ENCODE peak calls at places on chromosomes 6 and 20, in four cellular contexts. One of them, this sample, is unnamed. For H3K9me3, the result is how much of the 10 kb centered on the place peaks cover.

GRCh38 chr6:75233097-75233615 is 10.4 kb downstream of the COX7A2 start:
- DNase-seq in HepG2: no peak
- DNase-seq in stomach: no peak
- DNase-seq in breast epithelium: no peak
- DNase-seq in this sample: no peak

GRCh38 chr6:100719883-100720682 is 161.0 kb downstream of the ASCC3 start:
- DNase-seq in HepG2: peak
- DNase-seq in stomach: no peak
- DNase-seq in breast epithelium: no peak
- DNase-seq in this sample: no peak

GRCh38 chr20:31568773-31569162 is 36.3 kb upstream of the ID1 start:
- DNase-seq in HepG2: no peak
- DNase-seq in stomach: no peak
- DNase-seq in breast epithelium: no peak
- DNase-seq in this sample: no peak

GRCh38 chr20:34098570-34098969 is 13.5 kb downstream of the EIF2S2 start:
- DNase-seq in stomach: no peak
- DNase-seq in HepG2: no peak
- DNase-seq in breast epithelium: no peak
- DNase-seq in this sample: no peak

GRCh38 chr6:85400331-85400730 is 49.6 kb upstream of the NT5E start:
- DNase-seq in breast epithelium: no peak
- DNase-seq in stomach: no peak
- DNase-seq in HepG2: no peak
- DNase-seq in this sample: no peak

GRCh38 chr6:117615981-117616961 is 14.0 kb upstream of the GOPC start:
- DNase-seq in HepG2: no peak
- DNase-seq in stomach: no peak
- DNase-seq in breast epithelium: no peak
- DNase-seq in this sample: no peak

GRCh38 chr6:8944548-8944947 is 509.2 kb upstream of the SLC35B3 start:
- DNase-seq in stomach: no peak
- DNase-seq in breast epithelium: no peak
- DNase-seq in HepG2: no peak
- DNase-seq in this sample: no peak

GRCh38 chr20:60469829-60470228 is 511.6 kb downstream of the CDH26 start:
- DNase-seq in breast epithelium: no peak
- DNase-seq in HepG2: no peak
- DNase-seq in stomach: no peak
- DNase-seq in this sample: peak

GRCh38 chr20:31721408-31722332 is 998 bp downstream of the BCL2L1 start:
- DNase-seq in breast epithelium: no peak
- DNase-seq in stomach: peak
- DNase-seq in HepG2: no peak
- DNase-seq in this sample: no peak

GRCh38 chr6:13678255-13678983 is 33.2 kb downstream of the RANBP9 start:
- DNase-seq in stomach: no peak
- DNase-seq in breast epithelium: no peak
- DNase-seq in HepG2: peak
- DNase-seq in this sample: no peak

GRCh38 chr6:8429821-8430220 is 5.5 kb downstream of the SLC35B3 start:
- DNase-seq in breast epithelium: no peak
- DNase-seq in stomach: no peak
- DNase-seq in HepG2: no peak
- DNase-seq in this sample: no peak

GRCh38 chr20:58822175-58822574 is 28.5 kb downstream of the GNAS-AS1 start:
- DNase-seq in breast epithelium: no peak
- DNase-seq in HepG2: peak
- DNase-seq in stomach: no peak
- DNase-seq in this sample: no peak

GRCh38 chr6:44316481-44316880 is 3.3 kb upstream of the AARS2 start:
- DNase-seq in breast epithelium: no peak
- DNase-seq in stomach: no peak
- DNase-seq in HepG2: no peak
- DNase-seq in this sample: no peak

GRCh38 chr6:122289721-122290501 is 109.5 kb upstream of the HSF2 start:
- DNase-seq in stomach: no peak
- DNase-seq in breast epithelium: no peak
- DNase-seq in HepG2: peak
- DNase-seq in this sample: no peak

GRCh38 chr6:5088780-5089179 is 3.6 kb downstream of the PPP1R3G start:
- DNase-seq in HepG2: peak
- DNase-seq in breast epithelium: no peak
- DNase-seq in stomach: no peak
- DNase-seq in this sample: no peak

GRCh38 chr6:5084787-5085637 is at the start of gene PPP1R3G:
- DNase-seq in breast epithelium: no peak
- DNase-seq in HepG2: no peak
- DNase-seq in stomach: no peak
- DNase-seq in this sample: no peak

GRCh38 chr6:5086294-5086890 is 1.3 kb downstream of the PPP1R3G start:
- DNase-seq in stomach: no peak
- DNase-seq in HepG2: no peak
- DNase-seq in breast epithelium: no peak
- DNase-seq in this sample: peak

GRCh38 chr6:5085638-5086293 is 625 bp downstream of the PPP1R3G start:
- DNase-seq in stomach: no peak
- DNase-seq in HepG2: no peak
- DNase-seq in breast epithelium: no peak
- DNase-seq in this sample: peak

GRCh38 chr6:5087389-5087788 is 2.2 kb downstream of the PPP1R3G start:
- DNase-seq in stomach: no peak
- DNase-seq in breast epithelium: no peak
- DNase-seq in HepG2: no peak
- DNase-seq in this sample: no peak
- TF ChIP-seq POLR2AphosphoS5 in stomach: no peak
- TF ChIP-seq POLR2AphosphoS5 in breast epithelium: no peak
- TF ChIP-seq POLR2AphosphoS5 in HepG2: no peak
- TF ChIP-seq POLR2AphosphoS5 in this sample: no peak

GRCh38 chr6:155347800-155348199 is 33.5 kb upstream of the TFB1M start:
- DNase-seq in breast epithelium: no peak
- DNase-seq in stomach: no peak
- DNase-seq in HepG2: no peak
- DNase-seq in this sample: no peak
- H3K9me3 ChIP-seq in breast epithelium: under half
- H3K9me3 ChIP-seq in stomach: under half
- H3K9me3 ChIP-seq in HepG2: under half
- H3K9me3 ChIP-seq in this sample: under half

DNA sequence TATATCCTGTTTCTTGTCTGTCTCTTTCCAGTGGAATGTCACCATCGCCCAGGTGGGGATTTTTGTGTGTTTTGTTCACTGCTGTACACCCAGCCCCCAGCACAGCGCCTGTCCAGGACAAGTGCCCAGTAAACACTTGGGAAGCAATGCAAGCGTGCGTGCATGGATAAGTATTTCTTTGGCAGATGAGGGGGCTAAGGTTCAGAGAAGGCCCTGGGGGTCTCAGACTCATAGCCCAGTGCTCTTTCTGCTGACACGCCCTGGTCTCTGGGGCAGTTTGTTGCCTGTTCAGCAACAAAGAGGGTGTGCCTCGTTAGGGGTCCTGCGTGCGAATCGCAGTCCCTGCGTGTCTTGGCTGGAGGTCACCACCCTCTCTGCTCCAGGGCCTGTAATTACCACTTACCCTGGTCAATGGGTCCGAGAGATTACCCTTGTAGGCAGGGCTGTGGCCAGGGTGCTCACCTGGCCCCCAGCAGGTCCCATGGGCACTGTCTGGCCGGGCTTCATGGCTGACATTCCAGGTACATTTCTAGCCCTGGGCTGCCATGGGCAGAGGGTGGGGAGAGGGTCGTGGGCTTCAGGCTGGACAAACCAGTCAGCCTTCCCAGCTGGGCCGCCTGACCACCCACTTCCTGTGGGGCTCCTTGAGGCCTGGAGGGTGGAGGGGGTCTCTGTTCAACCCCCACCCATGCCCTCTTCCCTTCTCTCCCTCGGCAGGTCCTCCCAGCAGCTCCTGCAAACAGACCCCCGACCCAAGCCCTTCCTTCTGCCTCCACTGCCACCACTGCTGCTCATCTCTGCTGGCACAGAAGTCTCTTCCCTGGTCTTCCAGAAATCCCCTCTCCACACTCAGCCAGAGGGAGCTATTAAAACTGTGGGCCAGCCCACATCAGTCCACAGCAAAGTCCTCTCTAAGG is 87.1 kb downstream of the CEBPB start:
- DNase-seq in breast epithelium: no peak
- DNase-seq in stomach: no peak
- DNase-seq in HepG2: no peak
- DNase-seq in this sample: no peak
- H3K27ac ChIP-seq in breast epithelium: peak
- H3K27ac ChIP-seq in stomach: peak
- H3K27ac ChIP-seq in HepG2: no peak
- H3K27ac ChIP-seq in this sample: peak

GRCh38 chr6:26319405-26320128 is 45.4 kb upstream of the BTN3A2 start:
- DNase-seq in stomach: no peak
- DNase-seq in HepG2: no peak
- DNase-seq in breast epithelium: no peak
- DNase-seq in this sample: no peak
- TF ChIP-seq POLR2AphosphoS5 in stomach: no peak
- TF ChIP-seq POLR2AphosphoS5 in HepG2: no peak
- TF ChIP-seq POLR2AphosphoS5 in breast epithelium: no peak
- TF ChIP-seq POLR2AphosphoS5 in this sample: no peak

GRCh38 chr6:156767603-156768467 is 9.3 kb upstream of the ARID1B start:
- DNase-seq in stomach: no peak
- DNase-seq in HepG2: no peak
- DNase-seq in breast epithelium: no peak
- DNase-seq in this sample: no peak
- H3K9me3 ChIP-seq in stomach: under half
- H3K9me3 ChIP-seq in HepG2: under half
- H3K9me3 ChIP-seq in breast epithelium: under half
- H3K9me3 ChIP-seq in this sample: under half